ENCODE peak calls at places on chromosomes 2 and 18, in six cellular contexts. One of them, this sample, is unnamed.
A peak's percentile ranks its signal among the peaks of the same experiment; 100 is the strongest.

GRCh38 chr18:61992285-61992684 is 99.5 kb upstream of the RNF152 start:
- DNase-seq in GM23338: no peak
- DNase-seq in GM23248: peak; percentile 81
- DNase-seq in neural progenitor cell: no peak
- DNase-seq in MM.1S: no peak
- DNase-seq in PC-3: peak; percentile 86
- DNase-seq in this sample: peak; percentile 42

GRCh38 chr18:7084766-7085080 is 32.9 kb downstream of the LAMA1 start:
- DNase-seq in GM23338: no peak
- DNase-seq in GM23248: peak; percentile 90
- DNase-seq in neural progenitor cell: no peak
- DNase-seq in MM.1S: no peak
- DNase-seq in PC-3: no peak
- DNase-seq in this sample: no peak

GRCh38 chr2:6877402-6878305 is at the start of gene RSAD2:
- DNase-seq in GM23338: no peak
- DNase-seq in GM23248: peak; percentile 66
- DNase-seq in neural progenitor cell: no peak
- DNase-seq in MM.1S: peak; percentile 79
- DNase-seq in PC-3: peak; percentile 60
- DNase-seq in this sample: no peak

GRCh38 chr18:48183613-48184012 is 225.6 kb downstream of the ZBTB7C start:
- DNase-seq in GM23338: no peak
- DNase-seq in GM23248: peak; percentile 48
- DNase-seq in neural progenitor cell: no peak
- DNase-seq in MM.1S: no peak
- DNase-seq in PC-3: no peak
- DNase-seq in this sample: no peak

GRCh38 chr2:226424971-226425370 is 374.6 kb downstream of the IRS1 start:
- DNase-seq in GM23338: no peak
- DNase-seq in GM23248: no peak
- DNase-seq in neural progenitor cell: peak; percentile 19
- DNase-seq in MM.1S: no peak
- DNase-seq in PC-3: peak; percentile 77
- DNase-seq in this sample: no peak

GRCh38 chr2:112831380-112831930 is 5.1 kb downstream of the IL1B start:
- DNase-seq in GM23338: no peak
- DNase-seq in GM23248: no peak
- DNase-seq in neural progenitor cell: no peak
- DNase-seq in MM.1S: no peak
- DNase-seq in PC-3: no peak
- DNase-seq in this sample: no peak

GRCh38 chr2:76197842-76198448 is 487.2 kb upstream of the GCFC2 start:
- DNase-seq in GM23338: peak; percentile 94
- DNase-seq in GM23248: peak; percentile 59
- DNase-seq in neural progenitor cell: peak; percentile 80
- DNase-seq in MM.1S: peak; percentile 72
- DNase-seq in PC-3: peak; percentile 83
- DNase-seq in this sample: peak; percentile 23

GRCh38 chr18:61980355-61980754 is 87.5 kb upstream of the RNF152 start:
- DNase-seq in GM23338: no peak
- DNase-seq in GM23248: no peak
- DNase-seq in neural progenitor cell: no peak
- DNase-seq in MM.1S: peak; percentile 63
- DNase-seq in PC-3: no peak
- DNase-seq in this sample: no peak

GRCh38 chr2:234797566-234798250 is 154.1 kb upstream of the SH3BP4 start:
- DNase-seq in GM23338: no peak
- DNase-seq in GM23248: peak; percentile 21
- DNase-seq in neural progenitor cell: no peak
- DNase-seq in MM.1S: peak; percentile 84
- DNase-seq in PC-3: no peak
- DNase-seq in this sample: no peak

GRCh38 chr2:19850056-19850455 is 51.7 kb downstream of the TTC32 start:
- DNase-seq in GM23338: no peak
- DNase-seq in GM23248: no peak
- DNase-seq in neural progenitor cell: no peak
- DNase-seq in MM.1S: no peak
- DNase-seq in PC-3: peak; percentile 43
- DNase-seq in this sample: no peak

DNA sequence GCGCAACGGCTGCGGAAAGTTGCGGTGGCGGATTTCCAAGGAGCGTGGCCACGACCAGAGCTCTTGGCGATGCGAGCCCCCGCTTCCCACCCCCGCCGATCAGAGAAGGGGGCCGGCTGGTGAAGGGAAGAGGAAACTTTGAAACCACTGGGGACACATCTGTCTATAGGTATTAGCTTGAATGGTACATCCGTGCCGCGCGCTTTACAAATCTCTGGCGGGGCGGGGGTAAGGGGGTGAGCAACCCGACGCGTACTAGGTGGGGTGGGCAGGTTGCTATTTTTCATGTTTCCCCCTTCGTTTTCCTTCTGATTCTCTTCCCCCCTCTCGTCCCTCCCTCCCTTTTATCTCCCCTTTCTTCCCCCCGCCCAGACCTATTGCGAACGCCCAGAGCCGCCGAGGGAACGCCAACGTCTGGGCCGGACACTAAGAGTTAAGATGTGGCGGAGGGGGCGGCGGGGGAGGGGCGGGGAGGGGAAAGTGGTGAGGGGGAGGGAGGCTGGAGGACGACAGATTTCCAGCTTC is 452 bp upstream of the POU3F3 start:
- DNase-seq in GM23338: no peak
- DNase-seq in GM23248: no peak
- DNase-seq in neural progenitor cell: no peak
- DNase-seq in MM.1S: no peak
- DNase-seq in PC-3: no peak
- DNase-seq in this sample: no peak
- H3K4me2 ChIP-seq in GM23338: peak overlapping the region; percentile 89
- H3K4me2 ChIP-seq in GM23248: peak overlapping the region; percentile 53
- H3K4me2 ChIP-seq in neural progenitor cell: peak overlapping the region; percentile 87
- H3K4me2 ChIP-seq in MM.1S: peak overlapping the region; percentile 85
- H3K4me2 ChIP-seq in PC-3: peak overlapping the region; percentile 74
- H3K4me2 ChIP-seq in this sample: no peak overlapping the region

GRCh38 chr18:9136315-9137141 is at the start of gene ANKRD12:
- DNase-seq in GM23338: peak; percentile 94
- DNase-seq in GM23248: peak; percentile 98
- DNase-seq in neural progenitor cell: peak; percentile 98
- DNase-seq in MM.1S: peak; percentile 98
- DNase-seq in PC-3: peak; percentile 98
- DNase-seq in this sample: peak; percentile 85

GRCh38 chr18:9137168-9138066 is 836 bp downstream of the ANKRD12 start:
- DNase-seq in GM23338: peak; percentile 74
- DNase-seq in GM23248: peak; percentile 93
- DNase-seq in neural progenitor cell: peak; percentile 91
- DNase-seq in MM.1S: peak; percentile 67
- DNase-seq in PC-3: peak; percentile 72
- DNase-seq in this sample: peak; percentile 61

GRCh38 chr18:9133225-9133624 is 3.4 kb upstream of the ANKRD12 start:
- DNase-seq in GM23338: no peak
- DNase-seq in GM23248: no peak
- DNase-seq in neural progenitor cell: no peak
- DNase-seq in MM.1S: no peak
- DNase-seq in PC-3: peak; percentile 41
- DNase-seq in this sample: peak; percentile 28

GRCh38 chr18:9135912-9136314 is 668 bp upstream of the ANKRD12 start:
- DNase-seq in GM23338: peak; percentile 93
- DNase-seq in GM23248: peak; percentile 49
- DNase-seq in neural progenitor cell: peak; percentile 71
- DNase-seq in MM.1S: peak; percentile 93
- DNase-seq in PC-3: peak; percentile 64
- DNase-seq in this sample: peak; percentile 55

GRCh38 chr18:9135081-9135911 is 1.3 kb upstream of the ANKRD12 start:
- DNase-seq in GM23338: no peak
- DNase-seq in GM23248: no peak
- DNase-seq in neural progenitor cell: no peak
- DNase-seq in MM.1S: no peak
- DNase-seq in PC-3: no peak
- DNase-seq in this sample: no peak
- H3F3A ChIP-seq in GM23338: peaks cover 10% of the 10 kb centered on the region
- H3F3A ChIP-seq in GM23248: peaks cover 69% of the 10 kb centered on the region
- H3F3A ChIP-seq in neural progenitor cell: peaks cover 53% of the 10 kb centered on the region
- H3F3A ChIP-seq in MM.1S: peaks cover 89% of the 10 kb centered on the region
- H3F3A ChIP-seq in PC-3: peaks cover 11% of the 10 kb centered on the region
- H3F3A ChIP-seq in this sample: peaks cover 52% of the 10 kb centered on the region

GRCh38 chr18:34159691-34160185 is 65.0 kb downstream of the NOL4 start:
- DNase-seq in GM23338: no peak
- DNase-seq in GM23248: no peak
- DNase-seq in neural progenitor cell: no peak
- DNase-seq in MM.1S: no peak
- DNase-seq in PC-3: no peak
- DNase-seq in this sample: no peak
- TF ChIP-seq EZH2 in GM23338: peak; percentile 40
- TF ChIP-seq EZH2 in GM23248: no peak
- TF ChIP-seq EZH2 in neural progenitor cell: no peak
- TF ChIP-seq EZH2 in MM.1S: no peak
- TF ChIP-seq EZH2 in PC-3: no peak
- TF ChIP-seq EZH2 in this sample: no peak

GRCh38 chr18:45838302-45839070 is 13.0 kb downstream of the SIGLEC15 start:
- DNase-seq in GM23338: no peak
- DNase-seq in GM23248: peak; percentile 58
- DNase-seq in neural progenitor cell: no peak
- DNase-seq in MM.1S: no peak
- DNase-seq in PC-3: no peak
- DNase-seq in this sample: no peak
- H3K4me2 ChIP-seq in GM23338: peak overlapping the region; percentile 75
- H3K4me2 ChIP-seq in GM23248: peak overlapping the region; percentile 57
- H3K4me2 ChIP-seq in neural progenitor cell: no peak overlapping the region
- H3K4me2 ChIP-seq in MM.1S: no peak overlapping the region
- H3K4me2 ChIP-seq in PC-3: no peak overlapping the region
- H3K4me2 ChIP-seq in this sample: no peak overlapping the region

DNA sequence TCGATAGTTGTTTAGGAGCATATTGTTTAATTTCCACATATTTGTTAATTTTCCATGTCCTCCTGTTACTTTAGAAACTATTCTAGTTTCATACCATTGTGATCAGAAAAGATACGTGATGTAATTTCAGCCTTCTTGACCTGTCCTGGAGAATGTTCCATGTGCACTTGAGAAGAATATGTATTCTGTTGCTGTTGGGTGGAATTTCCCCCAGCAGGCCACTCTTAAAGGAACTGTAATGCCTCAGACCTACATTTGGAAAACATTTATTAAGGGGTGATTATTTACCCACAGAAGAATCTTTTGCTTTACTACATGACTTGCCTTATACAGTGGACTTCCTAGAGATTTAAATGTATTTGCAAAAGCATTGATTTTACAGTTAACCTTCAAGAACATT is 55.5 kb downstream of the LIMS1 start:
- DNase-seq in GM23338: no peak
- DNase-seq in GM23248: no peak
- DNase-seq in neural progenitor cell: no peak
- DNase-seq in MM.1S: no peak
- DNase-seq in PC-3: no peak
- DNase-seq in this sample: no peak
- H3F3A ChIP-seq in GM23338: no peaks in the 10 kb centered on the region
- H3F3A ChIP-seq in GM23248: peaks cover 59% of the 10 kb centered on the region
- H3F3A ChIP-seq in neural progenitor cell: peaks cover 18% of the 10 kb centered on the region
- H3F3A ChIP-seq in MM.1S: peaks cover 41% of the 10 kb centered on the region
- H3F3A ChIP-seq in PC-3: peaks cover 18% of the 10 kb centered on the region
- H3F3A ChIP-seq in this sample: peaks cover 16% of the 10 kb centered on the region

GRCh38 chr18:6010284-6010683 is 115.0 kb upstream of the TMEM200C start:
- DNase-seq in GM23338: no peak
- DNase-seq in GM23248: no peak
- DNase-seq in neural progenitor cell: no peak
- DNase-seq in MM.1S: no peak
- DNase-seq in PC-3: peak; percentile 67
- DNase-seq in this sample: no peak

GRCh38 chr18:6017160-6017559 is 121.8 kb upstream of the TMEM200C start:
- DNase-seq in GM23338: no peak
- DNase-seq in GM23248: no peak
- DNase-seq in neural progenitor cell: no peak
- DNase-seq in MM.1S: no peak
- DNase-seq in PC-3: no peak
- DNase-seq in this sample: no peak

GRCh38 chr18:6015364-6015763 is 120.0 kb upstream of the TMEM200C start:
- DNase-seq in GM23338: no peak
- DNase-seq in GM23248: peak; percentile 10
- DNase-seq in neural progenitor cell: no peak
- DNase-seq in MM.1S: no peak
- DNase-seq in PC-3: peak; percentile 24
- DNase-seq in this sample: no peak

GRCh38 chr18:6009751-6010150 is 114.4 kb upstream of the TMEM200C start:
- DNase-seq in GM23338: no peak
- DNase-seq in GM23248: peak; percentile 47
- DNase-seq in neural progenitor cell: no peak
- DNase-seq in MM.1S: no peak
- DNase-seq in PC-3: peak; percentile 77
- DNase-seq in this sample: no peak

DNA sequence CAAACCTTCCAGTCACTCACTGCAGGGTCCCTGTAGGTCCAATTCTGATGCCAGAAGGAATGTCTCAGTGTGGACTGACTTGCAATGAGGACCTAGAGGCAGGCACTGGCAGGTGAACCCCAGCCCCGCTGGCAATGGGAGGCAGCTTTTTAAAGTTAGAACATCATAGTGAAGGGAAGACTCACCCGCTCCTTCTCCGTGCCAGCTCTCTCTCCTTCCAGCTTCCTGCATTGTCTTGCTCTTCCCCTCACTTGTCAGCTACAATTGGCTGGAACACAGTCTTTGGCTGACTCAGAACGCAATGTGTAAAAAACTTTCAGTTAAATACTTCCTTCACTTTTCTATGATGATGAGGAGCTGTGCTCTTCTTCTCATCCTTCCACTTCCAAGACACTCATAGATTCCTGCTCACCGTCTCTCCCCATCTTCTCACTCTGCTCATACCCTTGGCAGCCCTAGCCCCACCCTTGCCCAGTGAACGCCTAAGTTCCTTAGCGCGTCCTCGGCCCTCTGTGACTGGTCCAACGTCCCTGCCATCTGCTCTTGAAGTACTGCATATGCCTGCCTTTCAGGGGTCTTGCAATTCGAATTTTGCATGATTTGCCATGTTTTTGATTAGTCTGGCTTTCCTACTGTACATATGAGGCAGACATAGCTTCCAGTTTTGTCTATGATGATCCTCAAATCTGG is 117.9 kb upstream of the TMEM200C start:
- DNase-seq in GM23338: no peak
- DNase-seq in GM23248: peak; percentile 68
- DNase-seq in neural progenitor cell: no peak
- DNase-seq in MM.1S: no peak
- DNase-seq in PC-3: no peak
- DNase-seq in this sample: no peak
- TF ChIP-seq EZH2 in GM23338: no peak
- TF ChIP-seq EZH2 in GM23248: no peak
- TF ChIP-seq EZH2 in neural progenitor cell: no peak
- TF ChIP-seq EZH2 in MM.1S: no peak
- TF ChIP-seq EZH2 in PC-3: no peak
- TF ChIP-seq EZH2 in this sample: no peak

This sample was measured in PC-9.